ENCODE peak calls at places on chromosomes 13 and 19, in ten cellular contexts. O is right cardiac atrium; Y is CD8-positive, alpha-beta memory T cell; I is mucosa of descending colon; B is MM.1S; W is OCI-LY7; J is PC-9; M is tibial nerve; G is IMR-90; R is body of pancreas. T is an unnamed sample.

GRCh38 chr13:110306340-110306959 is 507 bp downstream of the COL4A1 start:
- DNase-seq in W (no peak), B (no peak), R (no peak), G (no peak), M (no peak), Y (no peak), I (no peak), O (no peak), J (no peak), T (peak; percentile 58)

GRCh38 chr13:33454844-33455256 is 169.3 kb upstream of the STARD13 start:
- DNase-seq in I (no peak), J (no peak), O (no peak), M (no peak), G (peak; percentile 36), W (no peak), B (no peak), Y (no peak), R (peak; percentile 8), T (no peak)

GRCh38 chr19:7881910-7882309 is 6.4 kb upstream of the LRRC8E start:
- DNase-seq in B (no peak), G (no peak), I (no peak), W (no peak), Y (no peak), O (no peak), M (no peak), J (no peak), R (no peak), T (no peak)

GRCh38 chr19:31675187-31675913 is 326.1 kb upstream of the TSHZ3 start:
- DNase-seq in I (no peak), R (no peak), M (no peak), W (no peak), B (peak; percentile 65), Y (no peak), O (no peak), J (no peak), G (peak; percentile 59), T (no peak)

GRCh38 chr19:31419871-31420430 is 70.7 kb upstream of the TSHZ3 start:
- DNase-seq in O (no peak), M (no peak), G (no peak), I (no peak), B (no peak), J (no peak), W (no peak), R (no peak), Y (no peak), T (no peak)

GRCh38 chr13:113783966-113784644 is 25.1 kb downstream of the TMEM255B start:
- DNase-seq in B (no peak), R (no peak), M (no peak), J (no peak), Y (no peak), G (no peak), W (no peak), I (no peak), O (no peak), T (no peak)

GRCh38 chr13:43874512-43875092 is 4.9 kb downstream of the CCDC122 start:
- DNase-seq in M (no peak), R (no peak), J (no peak), G (peak; percentile 54), W (peak; percentile 57), Y (peak; percentile 15), O (no peak), B (peak; percentile 14), I (no peak), T (no peak)

GRCh38 chr19:28312269-28312668 is 900.7 kb downstream of the UQCRFS1 start:
- DNase-seq in B (no peak), G (no peak), J (no peak), M (no peak), Y (no peak), R (no peak), I (no peak), O (no peak), W (no peak), T (no peak)

DNA sequence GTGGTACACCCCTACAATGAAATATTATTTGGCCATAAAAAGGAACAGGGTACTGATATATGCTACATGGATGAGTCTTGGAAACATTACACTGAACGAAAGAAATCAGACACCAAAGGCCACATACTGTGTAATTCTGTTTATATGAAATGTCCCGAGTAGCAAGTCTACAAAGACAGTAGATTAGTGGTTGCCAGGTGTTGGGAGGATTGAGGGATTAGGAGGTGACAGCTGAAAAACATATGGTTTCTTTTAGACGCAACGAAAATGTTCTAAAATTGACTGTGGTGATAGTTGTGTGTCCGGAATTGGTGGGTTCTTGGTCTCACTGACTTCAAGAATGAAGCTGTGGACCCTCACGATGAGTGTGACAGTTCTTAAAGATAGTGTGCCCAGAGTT is 35.1 kb downstream of the IL17D start:
- DNase-seq in M (no peak), I (no peak), B (no peak), W (no peak), G (no peak), O (no peak), J (no peak), R (no peak), Y (no peak), T (no peak)
- H3K4me1 ChIP-seq in M (no peaks in the 10 kb centered on the region), I (no peaks in the 10 kb centered on the region), B (no peaks in the 10 kb centered on the region), W (no peaks in the 10 kb centered on the region), G (no peaks in the 10 kb centered on the region), O (no peaks in the 10 kb centered on the region), J (no peaks in the 10 kb centered on the region), R (no peaks in the 10 kb centered on the region), Y (no peaks in the 10 kb centered on the region), T (no peaks in the 10 kb centered on the region)

GRCh38 chr13:45778897-45779296 is 72.7 kb downstream of the SIAH3 start:
- DNase-seq in O (no peak), J (no peak), Y (no peak), W (no peak), G (no peak), B (no peak), I (no peak), M (no peak), R (no peak), T (no peak)
- H3K4me1 ChIP-seq in O (no peaks in the 10 kb centered on the region), J (no peaks in the 10 kb centered on the region), Y (no peaks in the 10 kb centered on the region), W (no peaks in the 10 kb centered on the region), G (peaks cover 3% of the 10 kb centered on the region), B (no peaks in the 10 kb centered on the region), I (peaks cover 10% of the 10 kb centered on the region), M (no peaks in the 10 kb centered on the region), R (peaks cover 9% of the 10 kb centered on the region), T (no peaks in the 10 kb centered on the region)

GRCh38 chr19:56750658-56751057 is 79.1 kb upstream of the ZNF835 start:
- DNase-seq in M (no peak), W (no peak), Y (no peak), J (no peak), B (no peak), R (no peak), I (no peak), G (no peak), O (no peak), T (no peak)
- H3K4me1 ChIP-seq in M (no peaks in the 10 kb centered on the region), W (no peaks in the 10 kb centered on the region), Y (no peaks in the 10 kb centered on the region), J (no peaks in the 10 kb centered on the region), B (no peaks in the 10 kb centered on the region), R (no peaks in the 10 kb centered on the region), I (no peaks in the 10 kb centered on the region), G (no peaks in the 10 kb centered on the region), O (no peaks in the 10 kb centered on the region), T (no peaks in the 10 kb centered on the region)

DNA sequence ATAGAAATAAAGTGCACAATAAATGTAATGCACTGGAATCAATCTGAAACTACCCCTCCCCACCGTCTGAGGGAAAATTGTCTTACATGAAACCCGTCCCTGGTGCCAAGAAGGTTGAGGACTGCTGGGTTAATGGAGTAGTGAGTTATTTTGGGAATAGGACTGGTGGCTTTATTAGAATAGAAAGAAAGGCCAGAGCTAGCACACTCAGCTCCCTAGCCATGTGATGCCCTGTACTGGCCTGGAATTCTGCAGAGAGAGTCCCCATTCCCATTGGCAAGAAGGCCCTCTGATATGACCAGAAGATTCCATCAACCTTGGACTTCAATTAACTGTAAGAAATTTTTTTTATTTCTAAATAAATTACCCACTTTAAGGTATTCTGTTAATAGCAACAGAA is 393.5 kb upstream of the PCDH9 start:
- DNase-seq in G (no peak), Y (no peak), I (no peak), J (no peak), B (no peak), M (no peak), W (no peak), R (no peak), O (no peak), T (no peak)
- H3K4me1 ChIP-seq in G (peaks cover 2% of the 10 kb centered on the region), Y (no peaks in the 10 kb centered on the region), I (no peaks in the 10 kb centered on the region), J (no peaks in the 10 kb centered on the region), B (no peaks in the 10 kb centered on the region), M (no peaks in the 10 kb centered on the region), W (no peaks in the 10 kb centered on the region), R (no peaks in the 10 kb centered on the region), O (no peaks in the 10 kb centered on the region), T (no peaks in the 10 kb centered on the region)

GRCh38 chr19:2249010-2249866 is at the start of gene AMH:
- DNase-seq in B (no peak), M (no peak), G (no peak), J (no peak), I (no peak), R (no peak), W (no peak), Y (no peak), O (no peak), T (no peak)
- H3K4me1 ChIP-seq in B (peaks cover 3% of the 10 kb centered on the region), M (peaks cover 29% of the 10 kb centered on the region), G (peaks cover 4% of the 10 kb centered on the region), J (no peaks in the 10 kb centered on the region), I (peaks cover 33% of the 10 kb centered on the region), R (peaks cover 46% of the 10 kb centered on the region), W (peaks cover 14% of the 10 kb centered on the region), Y (peaks cover 15% of the 10 kb centered on the region), O (peaks cover 5% of the 10 kb centered on the region), T (peaks cover 58% of the 10 kb centered on the region)

GRCh38 chr19:17075035-17075859 is at the start of the genes HAUS8 and MYO9B:
- DNase-seq in M (peak; percentile 99), B (peak; percentile 99), J (peak; percentile 99), I (peak; percentile 100), W (peak; percentile 100), O (peak; percentile 100), R (peak; percentile 100), Y (peak; percentile 100), G (peak; percentile 100), T (peak; percentile 99)
- H3K4me1 ChIP-seq in M (peaks cover 15% of the 10 kb centered on the region), B (peaks cover 17% of the 10 kb centered on the region), J (peaks cover 46% of the 10 kb centered on the region), I (peaks cover 15% of the 10 kb centered on the region), W (peaks cover 53% of the 10 kb centered on the region), O (peaks cover 13% of the 10 kb centered on the region), R (peaks cover 33% of the 10 kb centered on the region), Y (peaks cover 43% of the 10 kb centered on the region), G (peaks cover 24% of the 10 kb centered on the region), T (no peaks in the 10 kb centered on the region)

GRCh38 chr19:42115705-42116104 is 16.5 kb downstream of the POU2F2 start:
- DNase-seq in G (no peak), W (peak; percentile 53), M (no peak), O (no peak), B (no peak), J (no peak), R (no peak), I (no peak), Y (no peak), T (no peak)
- H3K4me1 ChIP-seq in G (peaks cover 21% of the 10 kb centered on the region), W (peaks cover 91% of the 10 kb centered on the region), M (no peaks in the 10 kb centered on the region), O (peaks cover 2% of the 10 kb centered on the region), B (peaks cover 19% of the 10 kb centered on the region), J (peaks cover 27% of the 10 kb centered on the region), R (peaks cover 35% of the 10 kb centered on the region), I (no peaks in the 10 kb centered on the region), Y (peaks cover under 1% of the 10 kb centered on the region), T (peaks cover 14% of the 10 kb centered on the region)